ENCODE peak calls at places on chromosomes 16 and 17, in nine cellular contexts. R is osteoblast, A is stomach, D is astrocyte, S is tibial nerve, G is astrocyte of the spinal cord, Z is choroid plexus epithelial cell, P is AG04450, N is epithelial cell of esophagus. J is an unnamed sample.

GRCh38 chr17:41707803-41708669 is 4.1 kb upstream of the GAST start:
- DNase-seq in N (no peak), G (no peak), S (no peak), D (no peak), R (peak), Z (no peak), P (no peak), A (no peak), J (no peak)

GRCh38 chr17:4301066-4301465 is 37.3 kb upstream of the ANKFY1 start:
- DNase-seq in Z (no peak), D (no peak), P (no peak), R (no peak), S (no peak), A (no peak), N (no peak), G (no peak), J (no peak)

GRCh38 chr17:40076101-40076498 is 13.3 kb downstream of the THRA start:
- DNase-seq in G (no peak), Z (no peak), N (no peak), D (no peak), P (no peak), A (no peak), S (no peak), R (no peak), J (no peak)

GRCh38 chr16:49483651-49484451 is 110.2 kb downstream of the C16orf78 start:
- DNase-seq in N (no peak), D (no peak), R (peak), S (no peak), A (no peak), Z (no peak), G (no peak), P (no peak), J (no peak)

GRCh38 chr17:13750783-13751484 is 149.2 kb upstream of the HS3ST3A1 start:
- DNase-seq in N (no peak), Z (no peak), R (no peak), A (no peak), S (no peak), G (no peak), P (no peak), D (peak), J (no peak)

GRCh38 chr17:80125656-80126448 is 21.1 kb downstream of the EIF4A3 start:
- DNase-seq in R (peak), G (peak), S (no peak), D (peak), N (no peak), P (no peak), Z (peak), A (peak), J (peak)

GRCh38 chr17:31702040-31702439 is 157.0 kb downstream of the COPRS start:
- DNase-seq in R (no peak), A (no peak), Z (no peak), D (no peak), P (no peak), S (no peak), G (no peak), N (no peak), J (no peak)

GRCh38 chr16:48555597-48555996 is 54.4 kb downstream of the N4BP1 start:
- DNase-seq in Z (no peak), D (no peak), R (peak), N (no peak), A (no peak), S (no peak), P (no peak), G (no peak), J (no peak)

GRCh38 chr17:73401911-73402310 is 90.1 kb upstream of the CDC42EP4 start:
- DNase-seq in P (no peak), A (no peak), R (peak), D (no peak), G (peak), N (no peak), S (no peak), Z (peak), J (peak)

GRCh38 chr17:28335959-28336871 is 654 bp downstream of the TNFAIP1 start:
- DNase-seq in A (peak), Z (peak), N (peak), D (peak), P (peak), R (peak), S (no peak), G (peak), J (peak)

GRCh38 chr17:59786536-59787319 is 79.3 kb downstream of the VMP1 start:
- DNase-seq in A (peak), Z (peak), G (peak), R (peak), N (peak), D (peak), P (peak), S (no peak), J (peak)
- H3K4me3 ChIP-seq in A (no peak), Z (no peak), G (no peak), R (peak), N (no peak), D (peak), P (peak), S (peak), J (peak)

GRCh38 chr16:12259258-12259657 is 282.7 kb downstream of the SNX29 start:
- DNase-seq in R (peak), G (no peak), Z (no peak), P (no peak), N (no peak), A (no peak), D (no peak), S (no peak), J (no peak)

GRCh38 chr16:12255919-12256665 is 279.6 kb downstream of the SNX29 start:
- DNase-seq in S (no peak), D (no peak), R (no peak), A (no peak), Z (no peak), N (peak), G (no peak), P (no peak), J (no peak)

GRCh38 chr16:12256880-12257279 is 280.3 kb downstream of the SNX29 start:
- DNase-seq in N (peak), Z (peak), S (no peak), R (peak), G (peak), A (no peak), P (no peak), D (no peak), J (no peak)

GRCh38 chr16:12258806-12259205 is 282.3 kb downstream of the SNX29 start:
- DNase-seq in R (peak), A (no peak), D (no peak), N (no peak), Z (no peak), G (no peak), S (no peak), P (no peak), J (no peak)

GRCh38 chr16:12257926-12258561 is 281.5 kb downstream of the SNX29 start:
- DNase-seq in Z (no peak), G (no peak), D (no peak), P (no peak), A (no peak), S (no peak), N (no peak), R (peak), J (no peak)
- TF ChIP-seq CTCF in Z (no peak), G (no peak), D (no peak), P (no peak), A (no peak), S (no peak), N (no peak), R (no peak), J (no peak)

GRCh38 chr16:2904100-2904921 is 7.4 kb upstream of the FLYWCH1 start:
- DNase-seq in P (peak), D (peak), S (peak), N (peak), Z (peak), G (peak), A (peak), R (peak), J (peak)
- H3K4me3 ChIP-seq in P (peak), D (peak), S (peak), N (peak), Z (peak), G (peak), A (peak), R (peak), J (peak)

GRCh38 chr16:84746875-84747274 is 47.1 kb downstream of the USP10 start:
- DNase-seq in N (no peak), S (no peak), D (no peak), P (no peak), A (no peak), Z (no peak), R (no peak), G (no peak), J (no peak)
- TF ChIP-seq CTCF in N (peak), S (no peak), D (peak), P (peak), A (no peak), Z (peak), R (peak), G (peak), J (peak)

GRCh38 chr17:60393840-60394529 is 2.1 kb upstream of the USP32 start:
- DNase-seq in N (peak), G (no peak), R (no peak), S (no peak), D (no peak), A (no peak), P (no peak), Z (no peak), J (no peak)
- H3K4me3 ChIP-seq in N (no peak), G (no peak), R (no peak), S (no peak), D (no peak), A (no peak), P (no peak), Z (no peak), J (no peak)

GRCh38 chr17:70096861-70097260 is 21.8 kb downstream of the KCNJ16 start:
- DNase-seq in R (peak), D (no peak), G (no peak), N (peak), Z (no peak), S (no peak), A (no peak), P (no peak), J (no peak)
- TF ChIP-seq CTCF in R (no peak), D (no peak), G (no peak), N (no peak), Z (no peak), S (no peak), A (no peak), P (no peak), J (no peak)

GRCh38 chr17:1040216-1040600 is 43.3 kb downstream of the TIMM22 start:
- DNase-seq in S (peak), P (no peak), R (no peak), D (no peak), N (no peak), A (no peak), G (no peak), Z (no peak), J (peak)
- H3K4me3 ChIP-seq in S (peak), P (no peak), R (no peak), D (no peak), N (no peak), A (no peak), G (no peak), Z (no peak), J (no peak)

DNA sequence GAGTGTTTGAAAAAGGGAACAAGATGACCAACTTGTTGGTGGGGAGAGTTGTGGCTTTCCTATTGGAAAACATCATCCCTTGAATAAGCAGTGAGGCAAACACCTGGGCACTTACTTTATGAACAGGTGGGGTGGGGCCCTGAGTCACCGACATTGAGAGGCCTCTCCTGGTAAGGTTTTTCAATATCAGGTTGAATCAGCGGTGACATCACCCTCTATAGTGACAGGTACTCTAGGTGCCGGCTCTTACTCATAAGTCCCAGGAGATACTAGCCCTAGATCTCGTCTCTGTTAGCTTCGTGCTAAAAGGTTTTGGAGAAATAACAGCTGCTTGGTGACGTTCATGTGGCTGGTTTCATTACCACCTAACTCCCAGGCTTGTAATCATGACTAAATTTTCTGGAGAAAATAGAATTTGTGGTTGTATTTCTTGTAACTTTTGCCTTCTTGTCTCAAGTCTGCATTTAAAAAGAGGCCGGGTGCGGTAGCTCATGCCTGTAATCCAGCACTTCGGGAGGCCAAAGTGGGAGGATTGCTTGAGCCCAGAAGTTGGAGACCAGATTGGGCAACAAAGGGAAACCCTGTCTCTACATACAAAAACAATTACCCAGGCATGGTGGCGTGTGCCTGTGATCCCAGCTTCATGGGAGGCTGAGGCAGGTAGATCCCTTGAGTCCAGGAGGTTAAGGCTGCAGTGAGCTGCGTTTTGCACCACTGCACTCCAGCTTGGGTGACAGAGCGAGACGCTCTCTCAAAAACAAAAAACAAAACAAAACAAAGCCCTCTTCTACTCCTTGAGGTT is 19.4 kb downstream of the CDH1 start:
- DNase-seq in G (no peak), A (peak), P (no peak), Z (no peak), S (no peak), D (no peak), R (no peak), N (peak), J (no peak)
- TF ChIP-seq CTCF in G (no peak), A (no peak), P (no peak), Z (no peak), S (no peak), D (no peak), R (no peak), N (no peak), J (no peak)